ENCODE peak calls at places on chromosomes 3 and 15, in four cellular contexts. One of them, this sample, is unnamed.

GRCh38 chr3:33586402-33586801 is 131.7 kb downstream of the CLASP2 start:
- DNase-seq in fibroblast of the aortic adventitia: no peak
- DNase-seq in GM06990: no peak
- DNase-seq in astrocyte of the spinal cord: no peak
- DNase-seq in this sample: no peak

GRCh38 chr15:41494190-41494921 is 682 bp downstream of the ITPKA start:
- DNase-seq in fibroblast of the aortic adventitia: no peak
- DNase-seq in astrocyte of the spinal cord: no peak
- DNase-seq in GM06990: peak; percentile 59
- DNase-seq in this sample: no peak

GRCh38 chr15:68383161-68384074 is 48.5 kb downstream of the ITGA11 start:
- DNase-seq in fibroblast of the aortic adventitia: peak; percentile 47
- DNase-seq in GM06990: no peak
- DNase-seq in astrocyte of the spinal cord: peak; percentile 37
- DNase-seq in this sample: peak; percentile 49

GRCh38 chr15:74725241-74725774 is at the start of gene CYP1A1:
- DNase-seq in astrocyte of the spinal cord: no peak
- DNase-seq in GM06990: no peak
- DNase-seq in fibroblast of the aortic adventitia: no peak
- DNase-seq in this sample: no peak

GRCh38 chr3:38372214-38372601 is 25.6 kb downstream of the XYLB start:
- DNase-seq in GM06990: no peak
- DNase-seq in astrocyte of the spinal cord: no peak
- DNase-seq in fibroblast of the aortic adventitia: no peak
- DNase-seq in this sample: no peak

GRCh38 chr15:65783872-65784271 is 8.2 kb downstream of the DENND4A start:
- DNase-seq in fibroblast of the aortic adventitia: no peak
- DNase-seq in GM06990: no peak
- DNase-seq in astrocyte of the spinal cord: no peak
- DNase-seq in this sample: no peak

GRCh38 chr3:128281461-128282367 is 128.4 kb downstream of the EEFSEC start:
- DNase-seq in GM06990: no peak
- DNase-seq in fibroblast of the aortic adventitia: peak; percentile 35
- DNase-seq in astrocyte of the spinal cord: no peak
- DNase-seq in this sample: no peak

GRCh38 chr3:130800829-130801228 is 54.2 kb upstream of the PIK3R4 start:
- DNase-seq in fibroblast of the aortic adventitia: no peak
- DNase-seq in astrocyte of the spinal cord: no peak
- DNase-seq in GM06990: no peak
- DNase-seq in this sample: no peak

GRCh38 chr3:47323431-47324277 is 40.9 kb downstream of the KLHL18 start:
- DNase-seq in GM06990: no peak
- DNase-seq in fibroblast of the aortic adventitia: no peak
- DNase-seq in astrocyte of the spinal cord: peak; percentile 15
- DNase-seq in this sample: no peak

GRCh38 chr15:38048001-38048455 is 113.6 kb downstream of the TMCO5A start:
- DNase-seq in astrocyte of the spinal cord: no peak
- DNase-seq in fibroblast of the aortic adventitia: no peak
- DNase-seq in GM06990: peak; percentile 52
- DNase-seq in this sample: no peak

GRCh38 chr3:52136513-52136912 is 17.7 kb downstream of the POC1A start:
- DNase-seq in fibroblast of the aortic adventitia: no peak
- DNase-seq in astrocyte of the spinal cord: peak; percentile 9
- DNase-seq in GM06990: no peak
- DNase-seq in this sample: no peak

GRCh38 chr3:56355570-56356185 is 112.6 kb downstream of the ERC2 start:
- DNase-seq in astrocyte of the spinal cord: peak; percentile 36
- DNase-seq in GM06990: no peak
- DNase-seq in fibroblast of the aortic adventitia: no peak
- DNase-seq in this sample: no peak

GRCh38 chr3:72274511-72275295 is 489.8 kb upstream of the PROK2 start:
- DNase-seq in astrocyte of the spinal cord: peak; percentile 80
- DNase-seq in GM06990: no peak
- DNase-seq in fibroblast of the aortic adventitia: peak; percentile 85
- DNase-seq in this sample: no peak

GRCh38 chr15:90519688-90520087 is 10.0 kb upstream of the CRTC3 start:
- DNase-seq in astrocyte of the spinal cord: peak; percentile 61
- DNase-seq in GM06990: no peak
- DNase-seq in fibroblast of the aortic adventitia: peak; percentile 58
- DNase-seq in this sample: no peak

DNA sequence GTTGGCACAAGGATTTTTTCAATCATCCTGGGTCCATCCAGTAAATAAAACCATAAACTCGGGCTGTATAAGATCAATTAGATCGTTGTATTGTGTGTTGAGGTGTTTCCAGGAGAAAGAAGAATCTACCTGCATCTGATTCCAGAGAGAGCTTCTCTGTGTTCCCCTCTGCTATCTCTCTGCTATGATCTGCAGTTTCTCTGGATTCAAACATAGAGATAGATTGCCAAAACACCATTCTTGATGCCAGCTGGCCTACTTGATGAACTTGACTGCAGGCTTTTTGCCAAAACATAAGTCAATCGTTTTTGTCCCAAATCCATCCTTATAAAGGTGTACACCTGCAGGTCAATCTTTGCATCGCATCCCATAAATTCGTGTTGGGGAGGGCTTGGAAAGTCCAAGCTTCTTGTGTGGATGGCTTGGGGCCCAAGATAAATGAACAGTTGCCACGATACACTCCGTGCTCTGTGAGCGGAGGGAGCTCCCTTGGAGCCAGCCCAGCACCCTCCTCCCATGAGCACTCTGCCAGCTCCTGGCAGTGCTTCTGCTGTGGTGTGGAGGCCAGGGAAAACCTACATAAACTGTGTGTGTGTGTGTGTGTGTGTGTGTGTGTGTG is 2.7 kb downstream of the CERS3 start:
- DNase-seq in GM06990: no peak
- DNase-seq in astrocyte of the spinal cord: no peak
- DNase-seq in fibroblast of the aortic adventitia: peak; percentile 44
- DNase-seq in this sample: no peak
- TF ChIP-seq CTCF in GM06990: no peak
- TF ChIP-seq CTCF in astrocyte of the spinal cord: no peak
- TF ChIP-seq CTCF in fibroblast of the aortic adventitia: peak; percentile 10
- TF ChIP-seq CTCF in this sample: no peak

GRCh38 chr15:28273468-28273867 is 48.5 kb downstream of the HERC2 start:
- DNase-seq in fibroblast of the aortic adventitia: peak; percentile 13
- DNase-seq in GM06990: no peak
- DNase-seq in astrocyte of the spinal cord: peak; percentile 46
- DNase-seq in this sample: no peak
- TF ChIP-seq CTCF in fibroblast of the aortic adventitia: peak; percentile 42
- TF ChIP-seq CTCF in GM06990: no peak
- TF ChIP-seq CTCF in astrocyte of the spinal cord: peak; percentile 51
- TF ChIP-seq CTCF in this sample: no peak

GRCh38 chr3:58006661-58007060 is 1.6 kb upstream of the FLNB start:
- DNase-seq in GM06990: no peak
- DNase-seq in astrocyte of the spinal cord: no peak
- DNase-seq in fibroblast of the aortic adventitia: no peak
- DNase-seq in this sample: no peak

GRCh38 chr3:58009749-58010535 is 1.7 kb downstream of the FLNB start:
- DNase-seq in GM06990: no peak
- DNase-seq in fibroblast of the aortic adventitia: no peak
- DNase-seq in astrocyte of the spinal cord: no peak
- DNase-seq in this sample: no peak

GRCh38 chr3:58009026-58009748 is 965 bp downstream of the FLNB start:
- DNase-seq in fibroblast of the aortic adventitia: no peak
- DNase-seq in astrocyte of the spinal cord: no peak
- DNase-seq in GM06990: peak; percentile 59
- DNase-seq in this sample: no peak

GRCh38 chr3:58010562-58010961 is 2.3 kb downstream of the FLNB start:
- DNase-seq in fibroblast of the aortic adventitia: no peak
- DNase-seq in astrocyte of the spinal cord: no peak
- DNase-seq in GM06990: no peak
- DNase-seq in this sample: no peak

GRCh38 chr3:58008140-58009025 is at the start of gene FLNB:
- DNase-seq in astrocyte of the spinal cord: peak; percentile 56
- DNase-seq in fibroblast of the aortic adventitia: peak; percentile 62
- DNase-seq in GM06990: peak; percentile 84
- DNase-seq in this sample: no peak
- TF ChIP-seq CTCF in astrocyte of the spinal cord: peak; percentile 80
- TF ChIP-seq CTCF in fibroblast of the aortic adventitia: peak; percentile 83
- TF ChIP-seq CTCF in GM06990: peak; percentile 93
- TF ChIP-seq CTCF in this sample: peak; percentile 80

DNA sequence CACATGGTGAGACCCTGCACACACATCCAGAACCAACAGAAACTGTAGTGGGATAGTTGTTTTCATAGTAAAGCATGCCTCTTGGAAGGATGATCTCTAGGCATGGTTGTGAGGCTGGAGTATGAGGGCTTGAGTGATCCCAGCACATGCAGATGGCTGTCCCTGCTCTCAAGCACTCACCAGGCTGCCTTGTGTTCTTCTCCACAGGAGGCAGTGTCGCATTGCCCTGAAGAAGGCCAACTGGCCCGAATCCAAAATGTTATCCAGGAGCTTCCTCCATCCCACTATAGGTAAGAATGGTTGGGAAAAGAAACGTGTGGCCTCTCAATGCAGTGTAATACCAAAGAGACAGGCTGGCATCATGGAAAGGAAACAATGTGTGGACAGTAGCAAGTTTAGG is 82.7 kb downstream of the TMEM39A start:
- DNase-seq in fibroblast of the aortic adventitia: no peak
- DNase-seq in GM06990: no peak
- DNase-seq in astrocyte of the spinal cord: no peak
- DNase-seq in this sample: no peak
- TF ChIP-seq CTCF in fibroblast of the aortic adventitia: no peak
- TF ChIP-seq CTCF in GM06990: peak; percentile 16
- TF ChIP-seq CTCF in astrocyte of the spinal cord: no peak
- TF ChIP-seq CTCF in this sample: peak; percentile 7

GRCh38 chr15:100650685-100651084 is 48.3 kb downstream of the ASB7 start:
- DNase-seq in GM06990: no peak
- DNase-seq in astrocyte of the spinal cord: no peak
- DNase-seq in fibroblast of the aortic adventitia: no peak
- DNase-seq in this sample: no peak
- TF ChIP-seq CTCF in GM06990: peak; percentile 16
- TF ChIP-seq CTCF in astrocyte of the spinal cord: peak; percentile 9
- TF ChIP-seq CTCF in fibroblast of the aortic adventitia: peak; percentile 4
- TF ChIP-seq CTCF in this sample: no peak

GRCh38 chr3:172836390-172836997 is 86.0 kb downstream of the ECT2 start:
- DNase-seq in fibroblast of the aortic adventitia: peak; percentile 78
- DNase-seq in astrocyte of the spinal cord: peak; percentile 49
- DNase-seq in GM06990: no peak
- DNase-seq in this sample: peak; percentile 5
- TF ChIP-seq CTCF in fibroblast of the aortic adventitia: peak; percentile 83
- TF ChIP-seq CTCF in astrocyte of the spinal cord: peak; percentile 78
- TF ChIP-seq CTCF in GM06990: peak; percentile 73
- TF ChIP-seq CTCF in this sample: peak; percentile 71

GRCh38 chr3:16470590-16470989 is 42.9 kb downstream of the RFTN1 start:
- DNase-seq in astrocyte of the spinal cord: no peak
- DNase-seq in GM06990: no peak
- DNase-seq in fibroblast of the aortic adventitia: no peak
- DNase-seq in this sample: no peak
- TF ChIP-seq CTCF in astrocyte of the spinal cord: no peak
- TF ChIP-seq CTCF in GM06990: no peak
- TF ChIP-seq CTCF in fibroblast of the aortic adventitia: no peak
- TF ChIP-seq CTCF in this sample: no peak

GRCh38 chr15:100334905-100335304 is 6.9 kb downstream of the ADAMTS17 start:
- DNase-seq in GM06990: no peak
- DNase-seq in fibroblast of the aortic adventitia: no peak
- DNase-seq in astrocyte of the spinal cord: no peak
- DNase-seq in this sample: no peak
- TF ChIP-seq CTCF in GM06990: no peak
- TF ChIP-seq CTCF in fibroblast of the aortic adventitia: no peak
- TF ChIP-seq CTCF in astrocyte of the spinal cord: no peak
- TF ChIP-seq CTCF in this sample: no peak

GRCh38 chr3:14863324-14864100 is 44.8 kb downstream of the FGD5 start:
- DNase-seq in astrocyte of the spinal cord: no peak
- DNase-seq in fibroblast of the aortic adventitia: no peak
- DNase-seq in GM06990: no peak
- DNase-seq in this sample: no peak
- TF ChIP-seq CTCF in astrocyte of the spinal cord: peak; percentile 20
- TF ChIP-seq CTCF in fibroblast of the aortic adventitia: peak; percentile 12
- TF ChIP-seq CTCF in GM06990: peak; percentile 33
- TF ChIP-seq CTCF in this sample: peak; percentile 37

This sample was measured in GM12864.